ENCODE peak calls at places on chromosomes 4 and X, in four cellular contexts. One of them, this sample, is unnamed.

GRCh38 chr4:7239101-7239820 is 46.9 kb downstream of the SORCS2 start:
- DNase-seq in BJ: no peak
- DNase-seq in fibroblast of pulmonary artery: no peak
- DNase-seq in cardiac fibroblast: no peak
- DNase-seq in this sample: no peak

GRCh38 chr4:104901438-104901837 is 245.2 kb upstream of the TET2 start:
- DNase-seq in fibroblast of pulmonary artery: peak
- DNase-seq in BJ: no peak
- DNase-seq in cardiac fibroblast: peak
- DNase-seq in this sample: no peak

GRCh38 chrX:68718443-68718820 is 71.0 kb downstream of the STARD8 start:
- DNase-seq in cardiac fibroblast: no peak
- DNase-seq in BJ: no peak
- DNase-seq in fibroblast of pulmonary artery: no peak
- DNase-seq in this sample: no peak

GRCh38 chr4:8035371-8035780 is 95.7 kb upstream of the AFAP1 start:
- DNase-seq in BJ: no peak
- DNase-seq in cardiac fibroblast: peak
- DNase-seq in fibroblast of pulmonary artery: peak
- DNase-seq in this sample: no peak

GRCh38 chrX:14359727-14360126 is 169.6 kb upstream of the GLRA2 start:
- DNase-seq in fibroblast of pulmonary artery: no peak
- DNase-seq in cardiac fibroblast: no peak
- DNase-seq in BJ: no peak
- DNase-seq in this sample: no peak

GRCh38 chr4:129110931-129111330 is 15.0 kb downstream of the C4orf33 start:
- DNase-seq in cardiac fibroblast: no peak
- DNase-seq in fibroblast of pulmonary artery: no peak
- DNase-seq in BJ: no peak
- DNase-seq in this sample: no peak

GRCh38 chrX:107704181-107704580 is 71.4 kb downstream of the TSC22D3 start:
- DNase-seq in cardiac fibroblast: no peak
- DNase-seq in fibroblast of pulmonary artery: no peak
- DNase-seq in BJ: no peak
- DNase-seq in this sample: no peak

GRCh38 chr4:8772499-8773123 is 99.0 kb downstream of the HMX1 start:
- DNase-seq in cardiac fibroblast: no peak
- DNase-seq in BJ: no peak
- DNase-seq in fibroblast of pulmonary artery: no peak
- DNase-seq in this sample: no peak

DNA sequence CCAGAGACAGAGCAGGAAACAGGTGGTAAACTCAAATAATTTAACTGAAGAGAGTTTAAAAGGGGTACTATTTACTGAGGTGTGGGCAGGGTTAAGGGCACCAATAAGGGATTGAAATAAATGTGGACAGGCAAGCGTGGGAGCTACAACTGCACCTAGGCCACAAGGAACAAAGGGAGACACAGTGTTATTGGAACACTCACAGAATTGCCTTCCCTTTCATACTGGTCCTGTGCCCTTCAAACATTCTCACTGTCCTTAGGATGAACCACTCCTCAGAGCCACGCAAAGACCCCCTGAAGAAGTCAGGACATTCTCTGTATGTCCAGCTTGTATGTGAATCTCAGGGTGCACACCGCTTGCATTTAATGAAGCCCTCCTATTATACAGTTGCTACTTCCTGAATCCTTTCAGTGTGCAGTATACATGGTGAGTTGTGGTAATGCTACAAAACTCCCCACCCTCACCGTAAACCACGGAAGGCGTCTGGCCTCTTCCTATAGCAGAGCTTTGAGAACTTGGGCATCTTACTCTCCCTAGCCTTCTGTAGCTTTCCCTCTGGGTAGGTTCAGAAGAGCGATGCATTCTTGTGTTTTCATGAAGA is 9.6 kb upstream of the MRPL1 start:
- DNase-seq in cardiac fibroblast: no peak
- DNase-seq in fibroblast of pulmonary artery: no peak
- DNase-seq in BJ: no peak
- DNase-seq in this sample: no peak
- TF ChIP-seq CTCF in cardiac fibroblast: no peak
- TF ChIP-seq CTCF in fibroblast of pulmonary artery: no peak
- TF ChIP-seq CTCF in BJ: no peak
- TF ChIP-seq CTCF in this sample: no peak

GRCh38 chrX:50680990-50681389 is 133.0 kb downstream of the SHROOM4 start:
- DNase-seq in fibroblast of pulmonary artery: peak
- DNase-seq in cardiac fibroblast: peak
- DNase-seq in BJ: no peak
- DNase-seq in this sample: no peak
- TF ChIP-seq CTCF in fibroblast of pulmonary artery: peak
- TF ChIP-seq CTCF in cardiac fibroblast: peak
- TF ChIP-seq CTCF in BJ: no peak
- TF ChIP-seq CTCF in this sample: peak

DNA sequence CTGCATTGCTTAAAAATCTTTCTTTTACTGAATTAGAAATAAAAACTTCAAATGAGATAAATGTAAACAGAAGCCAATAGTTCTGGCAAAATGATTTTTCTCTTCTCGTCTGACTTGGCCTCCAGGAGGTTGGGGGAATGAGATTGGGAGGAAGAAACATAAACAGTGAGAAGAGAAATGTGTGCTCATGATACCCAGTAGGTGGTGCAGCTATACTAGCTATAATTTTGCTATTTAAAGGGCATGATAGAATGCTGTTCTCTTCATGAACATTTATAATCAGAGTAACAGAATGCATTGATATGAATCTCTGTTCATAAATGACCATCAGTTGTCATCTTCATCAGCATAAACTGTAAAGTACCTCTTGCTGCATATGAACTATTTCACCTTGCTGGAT is 85.5 kb downstream of the TACR3 start:
- DNase-seq in BJ: no peak
- DNase-seq in cardiac fibroblast: no peak
- DNase-seq in fibroblast of pulmonary artery: no peak
- DNase-seq in this sample: no peak
- TF ChIP-seq CTCF in BJ: no peak
- TF ChIP-seq CTCF in cardiac fibroblast: no peak
- TF ChIP-seq CTCF in fibroblast of pulmonary artery: no peak
- TF ChIP-seq CTCF in this sample: no peak

GRCh38 chrX:45022144-45022543 is 149.2 kb downstream of the KDM6A start:
- DNase-seq in BJ: no peak
- DNase-seq in fibroblast of pulmonary artery: no peak
- DNase-seq in cardiac fibroblast: no peak
- DNase-seq in this sample: no peak

GRCh38 chrX:45024501-45024900 is 151.5 kb downstream of the KDM6A start:
- DNase-seq in cardiac fibroblast: no peak
- DNase-seq in fibroblast of pulmonary artery: no peak
- DNase-seq in BJ: no peak
- DNase-seq in this sample: no peak
- TF ChIP-seq CTCF in cardiac fibroblast: no peak
- TF ChIP-seq CTCF in fibroblast of pulmonary artery: no peak
- TF ChIP-seq CTCF in BJ: no peak
- TF ChIP-seq CTCF in this sample: no peak

DNA sequence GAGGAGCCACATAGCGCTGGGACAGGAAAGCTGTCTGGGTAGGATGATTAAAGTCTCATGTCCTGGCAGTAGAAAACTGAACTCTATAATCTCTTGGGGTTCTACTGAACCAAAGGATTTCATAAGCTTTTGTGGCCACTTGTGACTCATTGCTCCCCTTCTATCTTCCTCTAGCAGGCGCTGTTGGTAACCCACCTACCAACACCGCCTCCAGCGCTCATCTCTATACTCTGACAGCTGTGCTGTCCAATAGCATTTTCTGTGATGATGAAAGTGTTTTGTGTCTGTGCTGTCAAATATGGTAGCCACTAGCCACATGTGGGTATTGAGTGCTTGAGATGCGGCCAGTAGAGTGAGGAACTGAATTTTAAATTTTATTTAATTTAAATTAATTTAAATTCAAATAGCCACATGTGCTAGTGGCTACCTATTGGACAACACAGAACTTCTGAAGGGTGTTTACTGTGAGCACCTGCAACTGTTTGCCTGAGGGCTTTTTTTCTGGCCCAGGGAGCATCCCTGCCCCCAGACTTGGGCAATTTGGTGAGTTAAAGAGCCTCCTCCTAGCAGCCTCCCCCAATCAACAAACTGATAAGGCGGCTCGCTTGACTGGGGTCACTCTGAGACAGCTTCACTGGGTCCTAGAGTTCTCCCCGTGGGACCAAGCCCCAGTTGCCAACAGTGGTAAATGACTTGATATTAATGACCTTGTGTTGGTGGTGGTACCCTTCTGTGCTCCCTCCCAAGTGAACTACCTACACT is 169.2 kb upstream of the ATP6AP2 start:
- DNase-seq in BJ: no peak
- DNase-seq in cardiac fibroblast: no peak
- DNase-seq in fibroblast of pulmonary artery: no peak
- DNase-seq in this sample: no peak
- TF ChIP-seq CTCF in BJ: no peak
- TF ChIP-seq CTCF in cardiac fibroblast: no peak
- TF ChIP-seq CTCF in fibroblast of pulmonary artery: no peak
- TF ChIP-seq CTCF in this sample: no peak

GRCh38 chr4:147594107-147594506 is 23.1 kb upstream of the TMEM184C start:
- DNase-seq in cardiac fibroblast: no peak
- DNase-seq in BJ: no peak
- DNase-seq in fibroblast of pulmonary artery: no peak
- DNase-seq in this sample: no peak
- TF ChIP-seq CTCF in cardiac fibroblast: peak
- TF ChIP-seq CTCF in BJ: peak
- TF ChIP-seq CTCF in fibroblast of pulmonary artery: peak
- TF ChIP-seq CTCF in this sample: no peak

GRCh38 chrX:29902004-29902403 is 313.4 kb upstream of the MAGEB2 start:
- DNase-seq in fibroblast of pulmonary artery: no peak
- DNase-seq in cardiac fibroblast: no peak
- DNase-seq in BJ: no peak
- DNase-seq in this sample: no peak

GRCh38 chrX:29903365-29903764 is 312.0 kb upstream of the MAGEB2 start:
- DNase-seq in cardiac fibroblast: peak
- DNase-seq in BJ: no peak
- DNase-seq in fibroblast of pulmonary artery: peak
- DNase-seq in this sample: no peak
- TF ChIP-seq CTCF in cardiac fibroblast: peak
- TF ChIP-seq CTCF in BJ: peak
- TF ChIP-seq CTCF in fibroblast of pulmonary artery: peak
- TF ChIP-seq CTCF in this sample: peak

GRCh38 chrX:110852180-110852579 is 56.6 kb upstream of the CHRDL1 start:
- DNase-seq in fibroblast of pulmonary artery: peak
- DNase-seq in cardiac fibroblast: peak
- DNase-seq in BJ: no peak
- DNase-seq in this sample: no peak

GRCh38 chrX:110858565-110858964 is 62.9 kb upstream of the CHRDL1 start:
- DNase-seq in cardiac fibroblast: no peak
- DNase-seq in BJ: no peak
- DNase-seq in fibroblast of pulmonary artery: no peak
- DNase-seq in this sample: no peak

GRCh38 chrX:110851780-110852179 is 56.2 kb upstream of the CHRDL1 start:
- DNase-seq in cardiac fibroblast: peak
- DNase-seq in fibroblast of pulmonary artery: no peak
- DNase-seq in BJ: no peak
- DNase-seq in this sample: no peak

GRCh38 chrX:110853610-110854009 is 58.0 kb upstream of the CHRDL1 start:
- DNase-seq in BJ: no peak
- DNase-seq in cardiac fibroblast: peak
- DNase-seq in fibroblast of pulmonary artery: no peak
- DNase-seq in this sample: no peak
- TF ChIP-seq CTCF in BJ: peak
- TF ChIP-seq CTCF in cardiac fibroblast: peak
- TF ChIP-seq CTCF in fibroblast of pulmonary artery: peak
- TF ChIP-seq CTCF in this sample: peak

DNA sequence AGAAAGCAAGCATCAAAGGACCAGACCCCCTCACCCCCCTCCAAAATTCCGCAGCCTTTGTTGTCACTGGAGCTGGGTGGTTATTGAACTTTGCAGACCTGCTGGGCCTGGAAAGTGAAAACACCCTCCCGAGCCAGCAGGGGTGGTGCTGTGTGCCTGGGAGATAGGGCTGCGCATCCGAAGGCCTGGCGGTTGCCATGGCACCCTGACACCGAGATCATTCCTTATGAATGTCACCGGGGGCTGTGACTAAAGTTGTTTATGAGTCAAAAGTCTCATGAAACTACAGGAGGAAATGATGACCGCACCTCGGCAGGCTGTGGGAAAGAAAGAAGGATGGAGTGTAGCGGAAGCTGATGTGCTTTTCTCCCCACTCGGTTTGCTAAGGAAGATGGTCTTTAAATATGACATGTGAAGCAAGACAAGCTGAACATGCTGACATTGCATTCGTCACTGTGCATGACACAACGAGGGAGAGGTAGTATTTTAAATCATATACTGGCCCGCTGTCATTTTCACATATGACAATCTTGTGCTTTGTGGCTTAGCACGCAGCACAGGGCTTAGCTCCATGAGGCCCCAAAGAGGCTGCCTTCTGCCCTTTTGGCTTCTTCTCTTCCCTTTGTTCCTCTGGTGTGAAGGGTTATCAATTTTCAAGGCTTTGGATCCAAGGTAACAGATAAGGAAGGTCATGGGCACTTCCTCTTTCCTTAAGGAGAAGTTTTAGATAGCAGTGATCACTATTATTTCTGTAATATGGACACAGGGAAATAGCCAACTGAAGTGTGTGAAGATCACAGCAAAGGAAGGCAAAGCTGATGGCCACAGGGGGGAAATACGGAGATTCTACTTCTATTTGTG is 367.1 kb downstream of the UNC5C start:
- DNase-seq in BJ: no peak
- DNase-seq in fibroblast of pulmonary artery: peak
- DNase-seq in cardiac fibroblast: peak
- DNase-seq in this sample: no peak
- TF ChIP-seq CTCF in BJ: no peak
- TF ChIP-seq CTCF in fibroblast of pulmonary artery: no peak
- TF ChIP-seq CTCF in cardiac fibroblast: peak
- TF ChIP-seq CTCF in this sample: no peak

This sample was measured in AG09319.